ENCODE peak calls at places on chromosomes 3 and 15, in six cellular contexts. B is transverse colon, G is brain microvascular endothelial cell, K is A549, P is mesothelial cell of epicardium, A is nephron progenitor cell. S is an unnamed sample.

GRCh38 chr3:169657351-169658124 is 6.0 kb downstream of the MECOM start:
- DNase-seq in P (no peak), B (no peak), G (no peak), K (no peak), A (no peak), S (no peak)

GRCh38 chr3:19149388-19149787 is 1.1 kb downstream of the KCNH8 start:
- DNase-seq in P (peak; percentile 54), A (peak; percentile 70), G (peak; percentile 25), B (no peak), K (no peak), S (no peak)

GRCh38 chr3:194224536-194224935 is 88.6 kb downstream of the HES1 start:
- DNase-seq in G (no peak), A (no peak), B (no peak), K (no peak), P (no peak), S (no peak)

GRCh38 chr3:139524841-139525538 is 14.6 kb downstream of the RBP1 start:
- DNase-seq in G (no peak), P (no peak), A (no peak), B (no peak), K (no peak), S (no peak)

GRCh38 chr3:55190296-55190695 is 262.4 kb upstream of the LRTM1 start:
- DNase-seq in P (no peak), B (no peak), K (no peak), G (peak; percentile 72), A (no peak), S (no peak)

GRCh38 chr15:55909036-55909811 is 84.2 kb downstream of the NEDD4 start:
- DNase-seq in K (no peak), G (peak; percentile 34), B (no peak), A (no peak), P (no peak), S (peak; percentile 92)

GRCh38 chr3:143571548-143571947 is 276.7 kb downstream of the SLC9A9 start:
- DNase-seq in K (no peak), P (no peak), A (no peak), G (peak; percentile 2), B (no peak), S (no peak)

GRCh38 chr3:43489918-43490317 is 131.9 kb downstream of the ANO10 start:
- DNase-seq in P (no peak), G (no peak), B (no peak), K (no peak), A (no peak), S (no peak)

GRCh38 chr3:43659250-43659880 is 31.4 kb upstream of the ABHD5 start:
- DNase-seq in A (no peak), B (peak; percentile 18), K (no peak), G (no peak), P (no peak), S (no peak)

GRCh38 chr15:57610130-57610529 is 18.4 kb downstream of the MYZAP start:
- DNase-seq in G (peak; percentile 79), P (no peak), A (no peak), B (peak; percentile 87), K (peak; percentile 70), S (no peak)

GRCh38 chr15:57606816-57607215 is 15.1 kb downstream of the MYZAP start:
- DNase-seq in K (no peak), P (no peak), B (no peak), G (no peak), A (no peak), S (no peak)

GRCh38 chr15:57611119-57611518 is 19.4 kb downstream of the MYZAP start:
- DNase-seq in A (no peak), K (no peak), B (no peak), P (no peak), G (no peak), S (no peak)

GRCh38 chr15:57607570-57608000 is 15.9 kb downstream of the MYZAP start:
- DNase-seq in K (peak; percentile 79), G (peak; percentile 48), P (no peak), A (no peak), B (peak; percentile 85), S (no peak)

DNA sequence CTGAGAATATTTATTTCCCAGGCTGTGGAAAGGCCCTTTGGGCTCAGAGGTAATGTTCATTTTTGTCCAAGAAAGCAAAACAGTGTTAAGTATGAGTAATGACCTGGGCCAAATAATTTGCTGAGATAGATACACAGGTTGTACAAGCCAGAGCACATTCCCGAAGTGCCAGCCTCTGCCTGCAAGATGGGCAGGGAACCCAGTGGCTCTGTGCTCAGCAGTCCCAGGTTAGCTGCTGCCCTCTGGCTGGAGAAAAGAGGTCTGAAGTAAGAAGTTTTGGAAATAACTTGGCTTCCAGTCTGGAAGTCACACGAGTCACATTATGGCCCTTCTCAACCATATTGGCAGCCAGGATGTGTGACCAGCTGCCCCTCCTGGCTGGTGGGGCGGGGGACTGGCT is 20.2 kb downstream of the MYZAP start:
- DNase-seq in B (peak; percentile 74), K (peak; percentile 35), A (no peak), G (no peak), P (no peak), S (no peak)
- TF ChIP-seq CTCF in B (peak; percentile 41), K (peak; percentile 64), A (no peak), G (peak; percentile 52), P (no peak), S (peak; percentile 64)

DNA sequence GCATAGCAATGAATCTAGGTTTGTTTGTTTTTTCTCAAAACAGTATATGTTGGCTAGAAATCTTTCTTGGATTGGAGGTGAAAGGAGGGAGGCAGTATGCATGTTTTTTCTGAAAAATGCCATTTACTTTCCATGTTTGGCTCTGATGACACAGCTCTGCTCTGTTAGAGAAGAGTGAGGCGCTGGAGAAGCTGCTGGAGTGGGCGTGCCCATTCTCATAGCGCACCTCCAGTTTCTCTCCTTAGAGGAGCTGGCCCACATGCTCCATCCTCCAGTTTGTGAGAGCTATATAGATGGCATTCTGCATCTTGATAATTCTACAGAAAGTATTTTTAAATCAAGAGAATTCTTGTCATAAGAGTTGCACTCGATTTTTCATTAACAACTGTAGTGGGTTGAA is 423.4 kb upstream of the TPM1 start:
- DNase-seq in G (no peak), B (no peak), A (no peak), P (no peak), K (no peak), S (no peak)
- TF ChIP-seq CTCF in G (no peak), B (no peak), A (no peak), P (no peak), K (no peak), S (no peak)

GRCh38 chr3:27720899-27721716 is 1.0 kb downstream of the EOMES start:
- DNase-seq in K (no peak), A (no peak), P (no peak), G (no peak), B (no peak), S (no peak)
- TF ChIP-seq CTCF in K (no peak), A (peak; percentile 29), P (no peak), G (no peak), B (no peak), S (no peak)

GRCh38 chr3:186847437-186847836 is 4.9 kb downstream of the ADIPOQ start:
- DNase-seq in P (no peak), K (no peak), G (no peak), A (no peak), B (no peak), S (no peak)

GRCh38 chr3:186852994-186853393 is 10.5 kb downstream of the ADIPOQ start:
- DNase-seq in A (no peak), P (no peak), K (no peak), B (no peak), G (no peak), S (no peak)

GRCh38 chr3:186854146-186854545 is 11.6 kb downstream of the ADIPOQ start:
- DNase-seq in G (no peak), P (no peak), B (no peak), K (no peak), A (no peak), S (no peak)

GRCh38 chr3:186844908-186845307 is 2.4 kb downstream of the ADIPOQ start:
- DNase-seq in K (no peak), A (no peak), G (no peak), P (no peak), B (no peak), S (no peak)

DNA sequence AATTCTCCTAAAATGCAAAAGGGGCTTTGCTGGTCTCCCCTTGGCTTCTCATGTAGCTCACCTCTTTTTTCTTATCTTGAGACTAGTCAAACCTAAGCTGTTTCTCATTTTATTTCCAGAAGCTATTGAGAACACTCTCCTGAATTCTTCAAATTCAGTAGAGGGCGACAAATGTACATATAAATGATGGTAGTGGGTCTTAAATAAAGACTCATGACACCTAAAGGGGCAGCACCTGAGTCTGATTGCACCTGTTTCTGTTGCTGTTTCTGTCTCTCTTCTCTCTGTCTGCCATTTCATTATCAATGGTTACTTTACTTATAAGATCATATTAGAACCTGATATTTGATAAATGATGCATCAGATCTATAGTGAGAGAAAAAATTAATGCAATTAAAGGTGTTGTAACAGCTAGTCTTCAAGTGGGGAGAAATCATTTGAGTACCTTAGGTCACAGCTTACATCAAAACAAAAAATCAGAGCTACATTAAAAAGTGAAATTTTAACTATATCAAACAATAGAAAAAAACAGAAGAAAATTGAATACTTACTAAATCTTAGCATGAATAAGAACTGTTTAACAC is 7.0 kb downstream of the ADIPOQ start:
- DNase-seq in K (peak; percentile 28), A (no peak), G (no peak), P (no peak), B (no peak), S (no peak)
- TF ChIP-seq CTCF in K (peak; percentile 61), A (peak; percentile 42), G (peak; percentile 37), P (no peak), B (peak; percentile 20), S (no peak)

GRCh38 chr15:23467110-23467600 is 20.1 kb upstream of the GOLGA6L2 start:
- DNase-seq in B (no peak), G (no peak), A (no peak), P (no peak), K (peak; percentile 44), S (no peak)
- TF ChIP-seq CTCF in B (peak; percentile 37), G (no peak), A (peak; percentile 40), P (no peak), K (peak; percentile 78), S (no peak)

GRCh38 chr3:67113802-67114407 is 115.8 kb downstream of the KBTBD8 start:
- DNase-seq in K (peak; percentile 25), A (peak; percentile 87), B (peak; percentile 75), P (peak; percentile 90), G (peak; percentile 93), S (peak; percentile 41)

GRCh38 chr3:67106874-67107273 is 108.8 kb downstream of the KBTBD8 start:
- DNase-seq in A (no peak), P (no peak), B (no peak), K (no peak), G (no peak), S (no peak)

GRCh38 chr3:67104388-67104787 is 106.3 kb downstream of the KBTBD8 start:
- DNase-seq in K (no peak), P (no peak), G (no peak), B (no peak), A (no peak), S (no peak)

DNA sequence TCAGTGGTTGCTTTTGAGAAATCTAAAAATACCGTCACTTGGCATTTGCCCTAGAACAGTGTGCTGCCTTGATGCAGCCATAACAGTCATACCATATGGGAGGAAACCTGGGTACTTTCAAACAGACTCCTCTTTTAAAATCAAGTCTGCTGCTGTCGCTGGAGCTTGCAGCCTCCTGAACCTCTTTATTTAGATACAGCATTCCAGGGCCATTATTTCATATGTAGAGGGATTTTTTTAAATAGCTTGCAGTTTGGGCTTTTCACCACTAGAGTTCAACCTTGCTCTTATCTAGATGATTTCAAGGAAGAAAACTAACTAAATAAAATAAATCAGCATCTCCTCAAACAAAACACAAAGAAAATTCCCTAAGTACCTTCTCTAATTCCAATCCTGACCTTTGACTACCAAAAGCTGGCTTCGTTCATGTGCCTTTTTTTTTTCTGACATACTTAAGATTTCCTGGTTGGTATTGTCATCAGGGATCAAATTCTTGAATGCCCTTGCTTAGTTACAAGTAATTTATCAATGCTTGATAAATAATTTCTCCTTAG is 111.6 kb downstream of the KBTBD8 start:
- DNase-seq in K (peak; percentile 4), B (no peak), A (no peak), P (no peak), G (peak; percentile 75), S (no peak)
- TF ChIP-seq CTCF in K (peak; percentile 58), B (peak; percentile 57), A (peak; percentile 71), P (peak; percentile 88), G (peak; percentile 65), S (peak; percentile 60)